ENCODE peak calls at places on chromosome 1, in ten cellular contexts. W is type B pancreatic cell; R is brain microvascular endothelial cell; Y is activated naive CD8-positive, alpha-beta T cell treated with anti-CD3 and anti-CD28 coated beads, Interleukin-2, amount 10 ng/mL, durations not matched to agents 7 days and 5 days; L is HT1080; P is stimulated activated CD8-positive, alpha-beta memory T cell treated with anti-CD3 and anti-CD28 coated beads, Interleukin-15, amount 100 ng/mL, for 1 hour; H is PC-3; K is NCI-H510A treated with DMSO at 0.1 percent for 48 hours; I is stimulated activated CD4-positive, alpha-beta T cell treated with anti-CD3 and anti-CD28 coated beads, Interleukin-15, amount 100 ng/mL, for 1 hour; J is left lobe of liver. X is an unnamed sample.

GRCh38 chr1:113223040-113223439 is 150.0 kb downstream of the LRIG2 start:
- DNase-seq in K (no peak), R (no peak), J (no peak), Y (no peak), I (no peak), W (no peak), L (no peak), H (no peak), P (no peak), X (no peak)

GRCh38 chr1:7199077-7199779 is 414.0 kb downstream of the CAMTA1 start:
- DNase-seq in J (no peak), I (no peak), L (no peak), H (no peak), R (no peak), P (no peak), K (no peak), Y (no peak), W (no peak), X (no peak)

GRCh38 chr1:113133038-113133437 is 60.0 kb downstream of the LRIG2 start:
- DNase-seq in H (no peak), P (no peak), W (no peak), L (no peak), Y (no peak), I (no peak), K (no peak), R (no peak), J (no peak), X (no peak)

GRCh38 chr1:3785045-3785444 is 11.3 kb downstream of the LRRC47 start:
- DNase-seq in Y (no peak), H (no peak), J (peak; percentile 84), L (no peak), P (no peak), W (no peak), I (no peak), R (no peak), K (no peak), X (no peak)

GRCh38 chr1:42700006-42700405 is 17.8 kb downstream of the YBX1 start:
- DNase-seq in R (no peak), J (no peak), I (no peak), P (no peak), L (no peak), H (peak; percentile 56), K (no peak), W (no peak), Y (no peak), X (no peak)

GRCh38 chr1:30687886-30688285 is 35.5 kb downstream of the MATN1 start:
- DNase-seq in L (no peak), Y (peak; percentile 9), J (no peak), I (no peak), H (no peak), W (no peak), R (no peak), P (no peak), K (no peak), X (no peak)

GRCh38 chr1:185059950-185060571 is 14.7 kb downstream of the RNF2 start:
- DNase-seq in J (no peak), W (no peak), Y (no peak), K (no peak), I (no peak), P (no peak), R (no peak), H (no peak), L (no peak), X (no peak)

GRCh38 chr1:53697671-53698380 is 41.1 kb downstream of the GLIS1 start:
- DNase-seq in L (no peak), H (peak; percentile 19), P (no peak), R (peak; percentile 39), K (no peak), Y (no peak), J (no peak), W (no peak), I (no peak), X (no peak)

GRCh38 chr1:6345009-6345408 is 48.6 kb downstream of the ACOT7 start:
- DNase-seq in J (no peak), P (no peak), L (no peak), I (no peak), K (peak; percentile 35), Y (no peak), R (no peak), H (no peak), W (no peak), X (no peak)

GRCh38 chr1:91712981-91713841 is 172.7 kb downstream of the TGFBR3 start:
- DNase-seq in W (no peak), Y (no peak), R (peak; percentile 50), K (no peak), L (no peak), H (no peak), P (peak; percentile 9), I (no peak), J (no peak), X (no peak)

GRCh38 chr1:226695335-226695900 is 43.7 kb downstream of the ITPKB start:
- DNase-seq in K (no peak), J (no peak), H (no peak), Y (no peak), L (no peak), P (no peak), R (no peak), W (no peak), I (no peak), X (no peak)

GRCh38 chr1:12415239-12415543 is 185.4 kb downstream of the VPS13D start:
- DNase-seq in L (no peak), P (no peak), I (no peak), J (no peak), H (peak; percentile 45), K (no peak), W (no peak), R (peak; percentile 78), Y (no peak), X (no peak)

GRCh38 chr1:100414693-100415092 is 62.4 kb downstream of the CDC14A start:
- DNase-seq in J (no peak), R (no peak), I (no peak), Y (no peak), L (no peak), W (no peak), H (peak; percentile 5), P (no peak), K (no peak), X (no peak)

GRCh38 chr1:31575373-31576140 is 758 bp upstream of the TINAGL1 start:
- DNase-seq in W (peak; percentile 67), H (peak; percentile 96), R (no peak), L (no peak), K (no peak), P (no peak), J (peak; percentile 77), Y (no peak), I (no peak), X (peak; percentile 86)

GRCh38 chr1:219174672-219175564 is 1.2 kb downstream of the LYPLAL1 start:
- DNase-seq in I (no peak), L (peak; percentile 57), W (no peak), P (no peak), H (peak; percentile 60), Y (no peak), K (peak; percentile 6), R (peak; percentile 76), J (no peak), X (no peak)

GRCh38 chr1:155083865-155084721 is 5.5 kb downstream of the EFNA3 start:
- DNase-seq in P (no peak), H (peak; percentile 71), L (peak; percentile 24), R (peak; percentile 18), J (peak; percentile 69), K (peak; percentile 29), Y (no peak), I (no peak), W (no peak), X (no peak)